ENCODE peak calls at places on chromosome 17, in seven cellular contexts. X is body of pancreas, V is fibroblast of the aortic adventitia, D is choroid plexus epithelial cell, H is BE2C, U is fibroblast of pulmonary artery, Y is stomach. I is an unnamed sample.

GRCh38 chr17:62902573-62903229 is 63.3 kb upstream of the TANC2 start:
- DNase-seq in X (no peak), U (peak; percentile 14), H (peak; percentile 66), Y (no peak), D (no peak), V (no peak), I (no peak)

GRCh38 chr17:65184235-65184959 is 47.2 kb downstream of the RGS9 start:
- DNase-seq in D (no peak), Y (no peak), U (no peak), V (no peak), X (no peak), H (no peak), I (no peak)

GRCh38 chr17:56819431-56820145 is 14.1 kb downstream of the C17orf67 start:
- DNase-seq in Y (peak; percentile 76), X (peak; percentile 89), V (peak; percentile 80), D (peak; percentile 75), H (peak; percentile 73), U (peak; percentile 81), I (peak; percentile 74)

GRCh38 chr17:43986225-43986981 is 18.0 kb upstream of the NAGS start:
- DNase-seq in U (no peak), X (no peak), D (no peak), V (no peak), Y (no peak), H (no peak), I (no peak)

GRCh38 chr17:63440127-63440769 is 5.9 kb downstream of the CYB561 start:
- DNase-seq in Y (no peak), H (peak; percentile 67), X (no peak), U (no peak), D (no peak), V (no peak), I (no peak)

GRCh38 chr17:65759532-65759931 is 198.1 kb upstream of the AXIN2 start:
- DNase-seq in X (no peak), V (no peak), H (no peak), U (peak; percentile 22), D (no peak), Y (no peak), I (no peak)

GRCh38 chr17:11719852-11720251 is 121.6 kb downstream of the DNAH9 start:
- DNase-seq in D (no peak), Y (no peak), U (no peak), V (no peak), H (no peak), X (no peak), I (no peak)

GRCh38 chr17:72390675-72391501 is 270.1 kb downstream of the SOX9 start:
- DNase-seq in Y (no peak), X (no peak), H (no peak), D (peak; percentile 55), U (peak; percentile 33), V (no peak), I (no peak)

GRCh38 chr17:78341559-78342437 is 18.1 kb downstream of the SOCS3 start:
- DNase-seq in Y (peak; percentile 79), H (peak; percentile 62), U (peak; percentile 81), V (peak; percentile 81), X (peak; percentile 80), D (peak; percentile 88), I (peak; percentile 81)

GRCh38 chr17:39863918-39864746 is at the start of gene IKZF3:
- DNase-seq in H (peak; percentile 43), X (peak; percentile 73), Y (peak; percentile 84), U (peak; percentile 33), V (no peak), D (peak; percentile 28), I (peak; percentile 100)

GRCh38 chr17:73950515-73950914 is 253.0 kb upstream of the RPL38 start:
- DNase-seq in H (no peak), Y (peak; percentile 21), X (no peak), V (no peak), U (no peak), D (no peak), I (no peak)

GRCh38 chr17:48241131-48241591 is 133.6 kb downstream of the SNX11 start:
- DNase-seq in H (peak; percentile 7), D (peak; percentile 86), X (peak; percentile 52), Y (no peak), V (peak; percentile 80), U (peak; percentile 73), I (peak; percentile 79)

GRCh38 chr17:73564856-73565255 is 79.4 kb downstream of the SDK2 start:
- DNase-seq in D (no peak), V (no peak), Y (no peak), X (no peak), H (no peak), U (no peak), I (no peak)

GRCh38 chr17:43732961-43733360 is 25.6 kb downstream of the SOST start:
- DNase-seq in Y (no peak), X (no peak), V (peak; percentile 94), U (peak; percentile 89), D (peak; percentile 66), H (no peak), I (no peak)

GRCh38 chr17:82565551-82565950 is 46.0 kb downstream of the FOXK2 start:
- DNase-seq in H (no peak), Y (no peak), U (no peak), X (no peak), V (peak; percentile 29), D (peak; percentile 37), I (no peak)

GRCh38 chr17:38918129-38918913 is 7.1 kb upstream of the LASP1NB start:
- DNase-seq in Y (peak; percentile 24), U (no peak), X (no peak), V (no peak), H (no peak), D (no peak), I (no peak)

GRCh38 chr17:82160081-82160480 is 52.6 kb downstream of the CCDC57 start:
- DNase-seq in D (peak; percentile 35), X (no peak), U (peak; percentile 12), Y (no peak), H (no peak), V (no peak), I (no peak)

GRCh38 chr17:4436846-4437245 is 3.1 kb downstream of the SPNS3 start:
- DNase-seq in D (no peak), U (no peak), H (no peak), X (no peak), V (no peak), Y (no peak), I (no peak)

GRCh38 chr17:67491009-67491677 is 114.1 kb downstream of the PITPNC1 start:
- DNase-seq in U (peak; percentile 98), V (peak; percentile 98), D (peak; percentile 98), H (peak; percentile 94), Y (peak; percentile 67), X (peak; percentile 99), I (peak; percentile 43)

GRCh38 chr17:79775635-79776034 is 2.3 kb upstream of the CBX2 start:
- DNase-seq in D (no peak), Y (no peak), H (no peak), X (no peak), U (no peak), V (no peak), I (no peak)
- TF ChIP-seq CTCF in D (no peak), Y (no peak), H (no peak), X (no peak), U (no peak), V (no peak), I (no peak)

GRCh38 chr17:7748098-7748775 is 30.7 kb downstream of the DNAH2 start:
- DNase-seq in V (peak; percentile 92), D (peak; percentile 55), X (no peak), H (no peak), Y (no peak), U (peak; percentile 66), I (no peak)

GRCh38 chr17:7747586-7747985 is 30.0 kb downstream of the DNAH2 start:
- DNase-seq in H (no peak), D (peak; percentile 76), X (no peak), V (peak; percentile 95), U (peak; percentile 78), Y (no peak), I (no peak)

GRCh38 chr17:7744416-7744815 is 26.9 kb downstream of the DNAH2 start:
- DNase-seq in H (no peak), U (peak; percentile 20), D (peak; percentile 17), V (peak; percentile 40), Y (no peak), X (no peak), I (no peak)

GRCh38 chr17:7742729-7743128 is 25.2 kb downstream of the DNAH2 start:
- DNase-seq in X (no peak), U (no peak), V (no peak), Y (no peak), D (no peak), H (no peak), I (no peak)

GRCh38 chr17:7745748-7746470 is 28.4 kb downstream of the DNAH2 start:
- DNase-seq in Y (no peak), X (peak; percentile 15), D (peak; percentile 91), H (no peak), U (peak; percentile 97), V (peak; percentile 94), I (peak; percentile 50)
- TF ChIP-seq CTCF in Y (no peak), X (no peak), D (peak; percentile 19), H (no peak), U (peak; percentile 7), V (peak; percentile 35), I (no peak)

DNA sequence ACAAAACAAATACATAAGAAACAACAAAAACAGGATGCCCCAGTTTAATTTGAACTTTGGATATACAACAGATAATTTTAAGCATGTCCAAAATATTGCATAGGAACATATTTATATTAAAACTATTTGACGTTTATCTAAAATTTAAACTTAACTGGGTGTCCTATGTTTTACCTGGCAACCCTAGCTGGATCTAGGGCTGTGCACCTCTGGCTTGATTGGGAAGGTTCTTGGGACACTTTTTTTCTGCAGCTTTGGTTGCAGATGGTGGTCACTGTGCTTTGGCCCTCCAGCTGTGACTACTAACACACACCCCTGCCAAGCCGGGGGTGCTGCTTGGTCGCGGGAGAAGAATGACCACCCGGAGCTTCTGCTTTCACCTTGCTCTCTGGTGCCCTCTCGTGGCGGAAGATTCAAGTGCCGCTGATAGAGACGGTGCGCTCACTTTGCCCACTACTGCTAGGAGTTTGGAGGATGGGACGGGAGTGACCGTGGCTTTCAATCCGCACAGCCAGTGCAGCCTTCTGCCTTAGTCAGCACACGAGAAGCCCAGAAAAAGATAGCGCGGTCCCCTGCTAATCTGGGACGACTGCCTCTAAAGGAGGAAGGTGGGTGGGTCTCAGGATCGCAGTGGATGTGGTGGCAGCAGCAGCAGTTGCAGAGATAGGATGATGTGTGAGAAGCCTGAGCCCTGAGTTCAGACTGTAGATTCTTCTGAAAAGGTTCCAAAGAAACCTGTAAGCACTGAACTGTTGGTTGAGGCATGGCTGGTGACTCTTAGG is 6.7 kb downstream of the SPACA3 start:
- DNase-seq in U (peak; percentile 67), Y (peak; percentile 87), V (peak; percentile 68), H (peak; percentile 82), D (peak; percentile 76), X (peak; percentile 81), I (peak; percentile 83)
- TF ChIP-seq CTCF in U (peak; percentile 94), Y (peak; percentile 64), V (peak; percentile 97), H (peak; percentile 82), D (peak; percentile 94), X (peak; percentile 80), I (peak; percentile 82)

DNA sequence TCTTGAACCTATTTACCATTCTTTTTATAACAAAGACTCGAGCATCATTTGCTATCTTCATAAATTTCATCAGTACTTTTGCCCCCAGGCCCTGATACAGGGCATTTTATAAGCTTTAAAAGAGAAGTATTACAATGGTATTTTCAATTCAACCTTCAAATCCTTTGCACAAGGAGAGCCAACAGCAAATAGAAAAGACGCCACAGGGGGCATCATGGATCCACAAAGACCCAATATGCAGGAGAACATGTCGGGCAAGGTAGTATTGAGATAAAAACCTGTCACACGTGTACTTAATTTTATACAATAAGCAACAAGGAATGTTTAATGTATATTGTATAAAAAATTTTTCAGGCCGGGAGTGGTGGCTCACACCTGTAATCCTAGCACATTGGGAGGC is 10.2 kb downstream of the MAP3K14 start:
- DNase-seq in X (no peak), D (no peak), V (no peak), U (no peak), Y (no peak), H (no peak), I (no peak)
- TF ChIP-seq CTCF in X (no peak), D (peak; percentile 21), V (peak; percentile 23), U (peak; percentile 21), Y (no peak), H (peak; percentile 32), I (no peak)

GRCh38 chr17:17905036-17905320 is 67.2 kb downstream of the TOM1L2 start:
- DNase-seq in H (no peak), U (no peak), X (no peak), Y (no peak), V (no peak), D (no peak), I (no peak)
- TF ChIP-seq CTCF in H (no peak), U (no peak), X (no peak), Y (no peak), V (no peak), D (no peak), I (no peak)

I was measured in Calu3.